ENCODE peak calls at places on chromosomes 4 and X, in six cellular contexts. A is GM20000, F is A673, T is progenitor cell of endocrine pancreas, N is GM12864, H is keratinocyte. E is an unnamed sample.

GRCh38 chrX:139544591-139544990 is 14.1 kb downstream of the F9 start:
- DNase-seq in F (no peak), A (no peak), H (no peak), N (no peak), T (no peak), E (no peak)

GRCh38 chr4:140600408-140600807 is 31.6 kb upstream of the UCP1 start:
- DNase-seq in A (no peak), H (no peak), F (no peak), N (no peak), T (no peak), E (no peak)

GRCh38 chrX:96837808-96838207 is 45.9 kb upstream of the RPA4 start:
- DNase-seq in A (no peak), F (no peak), H (no peak), N (no peak), T (no peak), E (no peak)

GRCh38 chr4:55125763-55126541 is 557 bp upstream of the KDR start:
- DNase-seq in N (no peak), A (no peak), H (no peak), F (peak; percentile 6), T (no peak), E (peak; percentile 28)

GRCh38 chrX:129323115-129323514 is 200.2 kb downstream of the SMARCA1 start:
- DNase-seq in N (no peak), H (no peak), T (no peak), A (no peak), F (no peak), E (no peak)

GRCh38 chrX:323721-324628 is 5.4 kb upstream of the GTPBP6 start:
- DNase-seq in T (no peak), H (peak; percentile 96), F (peak; percentile 83), A (no peak), N (no peak), E (peak; percentile 53)

GRCh38 chr4:41294445-41295062 is 37.8 kb downstream of the UCHL1 start:
- DNase-seq in N (no peak), H (no peak), F (no peak), T (no peak), A (no peak), E (no peak)

GRCh38 chr4:68358988-68359387 is 9.1 kb upstream of the YTHDC1 start:
- DNase-seq in F (no peak), A (no peak), T (no peak), N (no peak), H (no peak), E (no peak)

GRCh38 chrX:72094894-72095293 is 36.8 kb downstream of the RTL5 start:
- DNase-seq in A (peak; percentile 39), N (peak; percentile 21), F (no peak), H (no peak), T (no peak), E (no peak)

GRCh38 chrX:53481093-53481492 is 46.9 kb upstream of the HSD17B10 start:
- DNase-seq in N (no peak), T (no peak), H (no peak), F (peak; percentile 33), A (no peak), E (no peak)
- TF ChIP-seq CTCF in N (peak; percentile 49), T (peak; percentile 44), H (peak; percentile 43), F (peak; percentile 48), A (no peak), E (peak; percentile 22)

GRCh38 chr4:112245383-112245782 is 13.8 kb downstream of the AP1AR start:
- DNase-seq in N (no peak), F (no peak), H (no peak), T (no peak), A (no peak), E (no peak)
- TF ChIP-seq CTCF in N (no peak), F (no peak), H (no peak), T (peak; percentile 16), A (no peak), E (no peak)

GRCh38 chr4:169286562-169287301 is 16.0 kb upstream of the SH3RF1 start:
- DNase-seq in F (no peak), N (no peak), H (no peak), T (no peak), A (no peak), E (no peak)
- TF ChIP-seq CTCF in F (peak; percentile 36), N (peak; percentile 63), H (no peak), T (peak; percentile 21), A (peak; percentile 10), E (peak; percentile 19)

GRCh38 chrX:114717921-114718320 is 134.0 kb downstream of the HTR2C start:
- DNase-seq in N (no peak), F (peak; percentile 21), A (no peak), T (peak; percentile 17), H (no peak), E (peak; percentile 66)
- TF ChIP-seq CTCF in N (peak; percentile 55), F (peak; percentile 65), A (peak; percentile 25), T (peak; percentile 81), H (peak; percentile 56), E (peak; percentile 69)

GRCh38 chr4:185304944-185305690 is 90.6 kb downstream of the LRP2BP start:
- DNase-seq in A (peak; percentile 34), H (no peak), N (peak; percentile 71), T (no peak), F (peak; percentile 58), E (no peak)
- TF ChIP-seq CTCF in A (peak; percentile 45), H (peak; percentile 70), N (peak; percentile 85), T (peak; percentile 35), F (peak; percentile 64), E (peak; percentile 32)

E was measured in nephron progenitor cell.